ENCODE peak calls at places on chromosomes 7 and 10, in four cellular contexts. I is astrocyte of the cerebellum, X is GM06990, G is A673. F is an unnamed sample.

GRCh38 chr10:100744980-100745881 is at the start of gene PAX2:
- DNase-seq in I (no peak), X (no peak), G (peak), F (no peak)

GRCh38 chr10:62811159-62811875 is 4.8 kb downstream of the EGR2 start:
- DNase-seq in I (no peak), X (peak), G (no peak), F (no peak)

GRCh38 chr7:135755351-135755753 is 6.7 kb upstream of the FAM180A start:
- DNase-seq in I (no peak), X (no peak), G (no peak), F (no peak)

GRCh38 chr7:15747187-15748111 is 61.0 kb upstream of the MEOX2 start:
- DNase-seq in I (no peak), X (no peak), G (peak), F (no peak)

GRCh38 chr7:20351901-20352300 is 21.2 kb downstream of the ITGB8 start:
- DNase-seq in I (peak), X (no peak), G (no peak), F (no peak)

GRCh38 chr7:141317033-141317585 is 234.1 kb upstream of the AGK start:
- DNase-seq in I (no peak), X (no peak), G (no peak), F (no peak)

GRCh38 chr7:10022957-10023356 is 950.7 kb upstream of the PHF14 start:
- DNase-seq in I (no peak), X (no peak), G (peak), F (no peak)

GRCh38 chr10:15213461-15213861 is 45.0 kb upstream of the NMT2 start:
- DNase-seq in I (no peak), X (no peak), G (no peak), F (no peak)

GRCh38 chr10:23693398-23693797 is 254.5 kb downstream of the OTUD1 start:
- DNase-seq in I (no peak), X (peak), G (peak), F (no peak)

GRCh38 chr7:45148653-45148973 is 9.0 kb upstream of the RAMP3 start:
- DNase-seq in I (no peak), X (no peak), G (no peak), F (no peak)

GRCh38 chr7:99639267-99639666 is 22.5 kb downstream of the ZSCAN25 start:
- DNase-seq in I (no peak), X (no peak), G (no peak), F (no peak)

GRCh38 chr10:133379152-133379800 is at the start of gene PAOX:
- DNase-seq in I (no peak), X (peak), G (no peak), F (no peak)

GRCh38 chr10:100866575-100867098 is 46.1 kb upstream of the SLF2 start:
- DNase-seq in I (no peak), X (no peak), G (peak), F (no peak)

GRCh38 chr10:49359349-49360231 is 36.3 kb downstream of the DRGX start:
- DNase-seq in I (peak), X (no peak), G (peak), F (no peak)
- TF ChIP-seq CTCF in I (no peak), X (no peak), G (no peak), F (no peak)

GRCh38 chr10:25047088-25047487 is 30.7 kb downstream of the THNSL1 start:
- DNase-seq in I (no peak), X (no peak), G (no peak), F (no peak)
- H3K4me3 ChIP-seq in I (no peak), X (no peak), G (no peak), F (no peak)

GRCh38 chr7:3162286-3162685 is 118.6 kb upstream of the CARD11 start:
- DNase-seq in I (no peak), X (no peak), G (peak), F (no peak)
- TF ChIP-seq CTCF in I (no peak), X (peak), G (peak), F (no peak)

GRCh38 chr7:98211221-98211675 is at the start of gene BHLHA15:
- DNase-seq in I (no peak), X (peak), G (peak), F (no peak)
- H3K4me3 ChIP-seq in I (peak), X (peak), G (peak), F (peak)

DNA sequence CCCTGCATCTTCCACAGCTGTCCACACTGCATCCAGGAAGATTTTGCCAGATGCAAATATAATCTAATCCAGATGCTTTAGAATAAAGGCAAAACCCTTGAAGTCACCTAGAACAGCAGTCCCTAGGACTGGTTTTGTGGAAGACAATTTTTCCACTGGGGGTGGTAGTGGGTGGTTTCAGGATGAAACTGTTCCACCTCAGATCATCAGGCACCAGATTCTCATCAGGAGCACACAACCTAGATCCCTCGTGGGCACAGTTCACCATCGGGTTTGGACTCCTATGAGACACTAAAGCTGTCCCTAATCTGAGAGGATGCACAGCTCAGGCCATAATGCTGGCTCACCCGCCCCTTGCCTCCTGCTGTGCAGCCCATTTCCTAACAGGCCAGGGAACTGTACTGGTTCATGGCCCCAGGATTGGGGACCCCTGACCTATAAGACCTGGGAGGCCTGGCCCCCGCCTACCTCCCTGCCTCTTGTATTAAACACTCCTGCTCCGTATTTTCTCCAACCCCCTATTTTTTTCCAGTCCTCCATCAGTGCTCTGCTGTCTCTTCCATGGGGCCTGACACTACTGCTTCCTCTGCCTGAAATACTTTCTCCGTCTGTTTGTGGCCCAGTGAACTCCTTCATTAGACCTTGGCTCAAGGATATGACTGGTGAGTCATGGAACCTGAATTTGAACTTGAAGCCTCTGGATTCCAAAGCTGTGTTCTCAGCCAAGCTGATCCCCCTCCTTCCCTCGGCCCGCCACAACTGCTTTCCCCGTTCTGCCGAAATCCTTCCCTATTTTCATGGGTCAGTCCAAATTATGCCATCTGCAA is 79.9 kb upstream of the RHEB start:
- DNase-seq in I (peak), X (no peak), G (no peak), F (peak)
- TF ChIP-seq CTCF in I (peak), X (no peak), G (no peak), F (no peak)

GRCh38 chr10:75408512-75408881 is 6.9 kb upstream of the ZNF503 start:
- DNase-seq in I (no peak), X (no peak), G (no peak), F (no peak)

GRCh38 chr10:75407296-75407715 is 5.7 kb upstream of the ZNF503 start:
- DNase-seq in I (no peak), X (no peak), G (no peak), F (no peak)

GRCh38 chr10:75407716-75408511 is 6.3 kb upstream of the ZNF503 start:
- DNase-seq in I (no peak), X (peak), G (no peak), F (no peak)

GRCh38 chr10:75408911-75409885 is 7.6 kb upstream of the ZNF503 start:
- DNase-seq in I (no peak), X (peak), G (no peak), F (no peak)

DNA sequence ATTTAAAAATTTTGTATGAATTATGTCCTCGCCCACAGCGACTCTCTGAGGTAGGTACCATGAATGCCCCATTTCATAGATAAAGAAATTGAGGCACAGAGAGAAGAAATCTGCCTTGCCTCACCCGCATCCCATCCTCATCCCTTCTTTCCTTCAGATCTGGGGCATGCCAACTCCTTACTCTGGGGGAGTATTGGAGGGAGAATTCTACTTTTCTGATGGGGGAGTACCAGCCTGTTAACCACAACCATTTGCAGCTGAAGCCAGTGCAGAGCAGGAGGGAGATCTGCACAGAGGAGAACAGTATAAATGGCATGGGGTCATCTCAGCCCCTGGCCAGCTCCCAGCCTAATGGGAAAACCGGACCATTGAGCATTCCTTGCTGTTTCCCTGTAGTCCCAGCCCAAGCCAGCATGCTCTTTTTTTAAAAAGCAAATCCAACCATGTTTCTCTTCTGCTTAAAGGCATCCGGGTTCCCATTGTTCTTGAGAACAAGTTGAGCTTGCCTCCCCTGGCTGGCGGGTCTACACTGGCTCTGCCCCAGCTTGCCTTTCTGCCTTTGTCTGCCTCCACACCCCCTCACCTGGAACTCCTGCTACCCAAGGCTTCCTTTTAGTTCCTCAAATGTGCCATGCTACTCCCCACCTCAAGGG is 8.7 kb upstream of the ZNF503 start:
- DNase-seq in I (no peak), X (no peak), G (no peak), F (no peak)
- H3K4me3 ChIP-seq in I (no peak), X (no peak), G (no peak), F (no peak)

GRCh38 chr10:123284022-123284421 is 129.8 kb downstream of the BUB3 start:
- DNase-seq in I (no peak), X (no peak), G (no peak), F (no peak)
- TF ChIP-seq CTCF in I (peak), X (peak), G (no peak), F (no peak)

GRCh38 chr10:69865450-69865849 is 63.7 kb downstream of the COL13A1 start:
- DNase-seq in I (no peak), X (no peak), G (no peak), F (no peak)

GRCh38 chr10:69867699-69868558 is 66.2 kb downstream of the COL13A1 start:
- DNase-seq in I (no peak), X (no peak), G (no peak), F (no peak)

GRCh38 chr10:69866688-69867461 is 65.2 kb downstream of the COL13A1 start:
- DNase-seq in I (no peak), X (no peak), G (no peak), F (no peak)

GRCh38 chr10:69864321-69864720 is 62.6 kb downstream of the COL13A1 start:
- DNase-seq in I (peak), X (no peak), G (peak), F (no peak)

GRCh38 chr10:69866246-69866687 is 64.6 kb downstream of the COL13A1 start:
- DNase-seq in I (no peak), X (no peak), G (no peak), F (no peak)
- H3K4me3 ChIP-seq in I (no peak), X (no peak), G (no peak), F (no peak)